ENCODE peak calls at places on chromosome 14, in five cellular contexts. One of them, this sample, is unnamed. For H3K4me1, the result is how much of the 10 kb centered on the place peaks cover.

GRCh38 chr14:99602054-99602787 is 1.8 kb downstream of the CCDC85C start:
- DNase-seq in naive thymus-derived CD4-positive, alpha-beta T cell: no peak
- DNase-seq in right atrium auricular region: no peak
- DNase-seq in fibroblast of lung: no peak
- DNase-seq in tibial artery: no peak
- DNase-seq in this sample: no peak

GRCh38 chr14:73696466-73697390 is 17.5 kb downstream of the PNMA1 start:
- DNase-seq in tibial artery: no peak
- DNase-seq in right atrium auricular region: no peak
- DNase-seq in naive thymus-derived CD4-positive, alpha-beta T cell: no peak
- DNase-seq in fibroblast of lung: peak
- DNase-seq in this sample: no peak

GRCh38 chr14:34682787-34683321 is 31.5 kb downstream of the CFL2 start:
- DNase-seq in tibial artery: no peak
- DNase-seq in right atrium auricular region: no peak
- DNase-seq in fibroblast of lung: peak
- DNase-seq in naive thymus-derived CD4-positive, alpha-beta T cell: no peak
- DNase-seq in this sample: no peak

GRCh38 chr14:79293482-79293881 is 917.8 kb downstream of the DIO2 start:
- DNase-seq in right atrium auricular region: no peak
- DNase-seq in fibroblast of lung: no peak
- DNase-seq in naive thymus-derived CD4-positive, alpha-beta T cell: no peak
- DNase-seq in tibial artery: no peak
- DNase-seq in this sample: no peak

GRCh38 chr14:55267816-55268215 is 3.4 kb upstream of the FBXO34 start:
- DNase-seq in fibroblast of lung: no peak
- DNase-seq in right atrium auricular region: no peak
- DNase-seq in tibial artery: no peak
- DNase-seq in naive thymus-derived CD4-positive, alpha-beta T cell: no peak
- DNase-seq in this sample: no peak

GRCh38 chr14:81819344-81819743 is 285.7 kb upstream of the SEL1L start:
- DNase-seq in fibroblast of lung: no peak
- DNase-seq in right atrium auricular region: no peak
- DNase-seq in tibial artery: no peak
- DNase-seq in naive thymus-derived CD4-positive, alpha-beta T cell: no peak
- DNase-seq in this sample: no peak

GRCh38 chr14:91545946-91546716 is 36.0 kb upstream of the PPP4R3A start:
- DNase-seq in naive thymus-derived CD4-positive, alpha-beta T cell: no peak
- DNase-seq in right atrium auricular region: no peak
- DNase-seq in tibial artery: no peak
- DNase-seq in fibroblast of lung: no peak
- DNase-seq in this sample: no peak

GRCh38 chr14:99229654-99230215 is 42.3 kb downstream of the BCL11B start:
- DNase-seq in fibroblast of lung: no peak
- DNase-seq in right atrium auricular region: no peak
- DNase-seq in tibial artery: peak
- DNase-seq in naive thymus-derived CD4-positive, alpha-beta T cell: no peak
- DNase-seq in this sample: no peak

GRCh38 chr14:29724991-29725390 is 202.7 kb downstream of the PRKD1 start:
- DNase-seq in fibroblast of lung: peak
- DNase-seq in right atrium auricular region: no peak
- DNase-seq in tibial artery: no peak
- DNase-seq in naive thymus-derived CD4-positive, alpha-beta T cell: no peak
- DNase-seq in this sample: no peak

GRCh38 chr14:34093878-34094277 is 143.0 kb upstream of the EGLN3 start:
- DNase-seq in naive thymus-derived CD4-positive, alpha-beta T cell: no peak
- DNase-seq in tibial artery: no peak
- DNase-seq in right atrium auricular region: no peak
- DNase-seq in fibroblast of lung: no peak
- DNase-seq in this sample: no peak

GRCh38 chr14:85336257-85336656 is 193.7 kb upstream of the FLRT2 start:
- DNase-seq in fibroblast of lung: no peak
- DNase-seq in naive thymus-derived CD4-positive, alpha-beta T cell: no peak
- DNase-seq in tibial artery: no peak
- DNase-seq in right atrium auricular region: no peak
- DNase-seq in this sample: no peak

GRCh38 chr14:91113829-91114078 is at the start of gene DGLUCY:
- DNase-seq in right atrium auricular region: no peak
- DNase-seq in tibial artery: no peak
- DNase-seq in naive thymus-derived CD4-positive, alpha-beta T cell: no peak
- DNase-seq in fibroblast of lung: peak
- DNase-seq in this sample: peak

DNA sequence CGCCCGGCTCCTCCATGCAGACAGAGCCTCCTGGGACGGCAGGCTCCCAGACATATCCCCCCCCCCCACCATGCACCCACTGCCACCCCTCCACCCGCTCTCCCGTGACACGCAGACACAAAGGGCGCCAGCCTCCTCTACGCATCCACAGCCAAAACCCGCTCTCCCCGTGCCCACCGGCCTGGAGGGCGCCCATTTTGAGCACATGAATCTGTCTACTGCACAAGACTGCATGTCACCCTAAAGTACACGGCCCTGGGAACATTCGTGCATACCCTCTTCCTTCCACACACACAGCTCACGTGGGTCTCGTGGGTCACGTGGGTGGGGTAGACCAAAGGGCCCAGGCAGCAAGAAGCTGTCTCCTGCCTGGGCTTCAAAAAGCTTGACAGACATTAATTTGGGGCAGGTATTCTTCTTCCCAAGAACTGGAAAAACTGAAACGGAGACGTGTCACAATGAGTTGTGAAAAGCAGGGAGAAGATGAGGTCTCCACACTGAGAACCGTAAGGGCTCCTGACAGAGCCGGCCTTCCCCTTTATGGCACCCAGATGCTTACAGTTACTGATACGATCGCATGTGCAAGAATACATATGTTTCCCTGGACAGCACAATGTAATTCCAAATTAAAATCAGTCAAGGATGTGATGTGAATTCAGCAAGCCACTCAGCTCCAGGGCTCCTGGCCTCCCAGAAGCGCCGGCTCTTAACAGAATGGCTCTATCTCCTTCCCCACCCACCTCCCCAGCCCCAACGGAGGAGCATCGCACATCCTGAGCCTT is 2.0 kb downstream of the TGFB3 start:
- DNase-seq in naive thymus-derived CD4-positive, alpha-beta T cell: no peak
- DNase-seq in right atrium auricular region: no peak
- DNase-seq in fibroblast of lung: no peak
- DNase-seq in tibial artery: peak
- DNase-seq in this sample: no peak
- H3K4me1 ChIP-seq in naive thymus-derived CD4-positive, alpha-beta T cell: under half
- H3K4me1 ChIP-seq in right atrium auricular region: under half
- H3K4me1 ChIP-seq in fibroblast of lung: under half
- H3K4me1 ChIP-seq in tibial artery: under half
- H3K4me1 ChIP-seq in this sample: under half

DNA sequence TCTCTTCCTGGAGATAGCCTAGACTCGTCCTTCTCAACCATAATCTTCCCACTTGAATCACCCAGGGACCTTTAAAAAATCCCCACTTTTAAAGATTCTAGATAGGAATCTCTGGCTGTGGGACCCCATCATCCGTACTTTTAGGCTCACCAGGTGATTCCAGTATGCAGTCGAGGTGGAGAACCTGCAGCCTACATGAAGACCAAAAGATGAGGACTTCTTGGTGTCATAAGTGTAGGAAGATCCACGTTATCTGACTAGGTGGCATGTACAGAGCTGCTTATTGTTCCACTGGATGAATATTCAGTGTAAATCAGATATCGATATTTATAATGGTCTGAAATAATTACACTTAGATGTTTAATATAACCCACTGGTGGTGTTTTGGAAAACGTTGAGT is 2.6 kb downstream of the PRKCH start:
- DNase-seq in right atrium auricular region: no peak
- DNase-seq in naive thymus-derived CD4-positive, alpha-beta T cell: no peak
- DNase-seq in tibial artery: no peak
- DNase-seq in fibroblast of lung: no peak
- DNase-seq in this sample: no peak
- H3K4me1 ChIP-seq in right atrium auricular region: under half
- H3K4me1 ChIP-seq in naive thymus-derived CD4-positive, alpha-beta T cell: under half
- H3K4me1 ChIP-seq in tibial artery: under half
- H3K4me1 ChIP-seq in fibroblast of lung: under half
- H3K4me1 ChIP-seq in this sample: under half

DNA sequence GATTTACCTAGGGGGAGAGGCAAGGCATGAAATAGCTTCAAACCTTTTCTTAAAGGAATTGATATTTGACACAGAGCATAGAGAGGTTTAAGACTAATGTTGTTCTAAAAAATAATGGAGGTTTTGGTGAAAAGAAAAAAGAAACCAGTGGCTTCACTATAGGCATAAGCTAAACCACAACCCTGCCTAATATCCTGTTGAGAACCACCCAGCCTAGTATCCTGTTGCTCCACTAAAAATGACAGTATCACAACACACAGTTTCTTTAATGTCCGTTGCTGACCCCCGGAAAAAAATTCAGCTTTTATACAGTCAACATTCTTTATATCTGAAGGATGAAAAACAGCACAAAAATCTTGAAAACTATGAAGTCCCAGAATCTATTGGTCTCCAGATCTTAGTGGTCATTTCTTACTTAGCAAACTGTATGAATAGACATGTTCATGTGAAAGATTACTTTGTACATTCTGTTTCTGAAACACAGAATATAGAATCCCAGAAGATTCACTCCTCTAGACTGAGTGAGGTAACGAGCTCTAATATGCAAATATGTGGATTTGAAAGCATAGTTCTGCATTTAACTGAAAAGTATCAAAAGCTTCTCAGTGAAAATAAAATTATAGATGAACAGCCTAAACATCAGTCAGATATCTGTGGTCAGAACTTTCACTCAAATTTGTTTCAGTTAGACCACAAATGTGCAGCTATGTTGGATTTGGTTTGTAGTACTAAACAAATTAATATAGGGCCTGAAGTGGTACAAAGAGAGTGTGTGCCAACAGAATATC is 40.5 kb downstream of the GALC start:
- DNase-seq in tibial artery: no peak
- DNase-seq in fibroblast of lung: no peak
- DNase-seq in right atrium auricular region: no peak
- DNase-seq in naive thymus-derived CD4-positive, alpha-beta T cell: no peak
- DNase-seq in this sample: no peak
- H3K4me1 ChIP-seq in tibial artery: under half
- H3K4me1 ChIP-seq in fibroblast of lung: under half
- H3K4me1 ChIP-seq in right atrium auricular region: under half
- H3K4me1 ChIP-seq in naive thymus-derived CD4-positive, alpha-beta T cell: under half
- H3K4me1 ChIP-seq in this sample: under half

DNA sequence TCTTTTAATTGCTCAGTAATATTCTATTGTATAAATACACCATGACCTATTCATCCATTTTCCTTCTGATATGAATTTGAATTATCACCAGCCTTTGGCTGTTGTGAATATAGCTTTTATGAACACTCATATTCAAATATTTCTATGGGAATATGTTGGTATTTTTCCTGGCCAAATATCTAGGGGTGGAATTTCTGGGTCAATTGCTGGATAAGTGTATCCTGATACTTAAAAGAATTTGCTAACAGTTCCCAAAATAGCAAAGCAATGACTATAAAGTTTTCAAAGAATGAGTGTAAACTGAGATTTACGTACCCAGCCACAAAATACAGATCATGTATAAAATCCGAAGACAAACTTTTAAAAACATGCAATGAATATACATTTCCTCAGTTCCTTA is 148.7 kb upstream of the CLEC14A start:
- DNase-seq in tibial artery: no peak
- DNase-seq in right atrium auricular region: no peak
- DNase-seq in fibroblast of lung: peak
- DNase-seq in naive thymus-derived CD4-positive, alpha-beta T cell: no peak
- DNase-seq in this sample: no peak
- H3K4me1 ChIP-seq in tibial artery: under half
- H3K4me1 ChIP-seq in right atrium auricular region: under half
- H3K4me1 ChIP-seq in fibroblast of lung: under half
- H3K4me1 ChIP-seq in naive thymus-derived CD4-positive, alpha-beta T cell: under half
- H3K4me1 ChIP-seq in this sample: under half

DNA sequence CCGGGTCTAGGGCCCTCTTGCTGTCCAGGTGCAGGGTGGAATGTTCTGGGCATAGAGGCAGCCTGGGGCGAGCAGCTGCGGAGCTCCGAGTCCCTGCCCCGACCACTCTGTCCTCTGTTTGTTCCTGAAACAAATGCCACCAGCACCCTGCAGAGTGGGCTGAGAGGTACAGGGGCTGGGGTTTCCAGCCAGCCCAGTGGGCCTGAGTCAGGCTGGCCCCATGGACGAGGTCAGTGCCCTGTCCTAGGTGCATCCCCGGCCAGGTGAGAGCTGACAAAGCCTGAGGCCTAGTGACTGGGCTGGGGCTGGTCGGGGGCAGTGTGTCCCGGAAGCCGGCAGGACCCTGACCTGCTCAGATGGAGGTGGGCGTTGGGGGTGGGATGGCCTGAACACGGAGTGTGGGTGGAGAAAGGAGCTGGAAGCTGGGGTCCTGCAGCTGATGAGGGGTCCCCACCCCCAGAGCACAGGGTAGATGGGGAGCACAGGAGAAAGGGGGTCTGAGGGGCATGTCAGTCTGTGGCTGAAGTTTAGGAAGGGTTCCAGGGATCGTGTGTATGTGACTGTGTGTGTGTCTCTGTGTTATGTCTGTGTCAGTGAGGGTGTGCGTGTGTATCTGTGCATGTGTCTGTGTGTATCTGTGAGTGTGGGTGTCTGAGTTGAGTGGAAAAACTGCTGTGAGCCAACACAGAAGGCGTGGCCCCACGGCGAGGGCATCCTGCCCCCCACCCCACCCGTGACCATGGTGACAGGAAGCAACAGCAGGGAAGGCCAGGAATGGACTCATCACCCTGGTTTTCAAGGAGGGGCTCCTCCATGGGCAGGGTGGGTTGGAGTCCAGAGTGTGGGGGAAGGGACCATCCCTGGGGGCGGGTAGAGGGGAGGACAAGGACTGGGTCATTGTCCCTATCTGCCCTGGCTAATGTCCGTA is 2.4 kb upstream of the CRIP1 start:
- DNase-seq in fibroblast of lung: no peak
- DNase-seq in tibial artery: peak
- DNase-seq in naive thymus-derived CD4-positive, alpha-beta T cell: no peak
- DNase-seq in right atrium auricular region: peak
- DNase-seq in this sample: no peak
- H3K4me1 ChIP-seq in fibroblast of lung: under half
- H3K4me1 ChIP-seq in tibial artery: under half
- H3K4me1 ChIP-seq in naive thymus-derived CD4-positive, alpha-beta T cell: half or more
- H3K4me1 ChIP-seq in right atrium auricular region: half or more
- H3K4me1 ChIP-seq in this sample: half or more

GRCh38 chr14:72541546-72541945 is 352.4 kb downstream of the DPF3 start:
- DNase-seq in naive thymus-derived CD4-positive, alpha-beta T cell: no peak
- DNase-seq in tibial artery: no peak
- DNase-seq in fibroblast of lung: no peak
- DNase-seq in right atrium auricular region: no peak
- DNase-seq in this sample: no peak
- H3K4me1 ChIP-seq in naive thymus-derived CD4-positive, alpha-beta T cell: under half
- H3K4me1 ChIP-seq in tibial artery: under half
- H3K4me1 ChIP-seq in fibroblast of lung: under half
- H3K4me1 ChIP-seq in right atrium auricular region: under half
- H3K4me1 ChIP-seq in this sample: under half

GRCh38 chr14:97943619-97944018 is 1146.4 kb downstream of the VRK1 start:
- DNase-seq in right atrium auricular region: no peak
- DNase-seq in naive thymus-derived CD4-positive, alpha-beta T cell: no peak
- DNase-seq in fibroblast of lung: no peak
- DNase-seq in tibial artery: no peak
- DNase-seq in this sample: no peak
- H3K4me1 ChIP-seq in right atrium auricular region: under half
- H3K4me1 ChIP-seq in naive thymus-derived CD4-positive, alpha-beta T cell: under half
- H3K4me1 ChIP-seq in fibroblast of lung: under half
- H3K4me1 ChIP-seq in tibial artery: under half
- H3K4me1 ChIP-seq in this sample: under half

GRCh38 chr14:95292660-95293425 is 26.9 kb downstream of the CLMN start:
- DNase-seq in fibroblast of lung: no peak
- DNase-seq in naive thymus-derived CD4-positive, alpha-beta T cell: no peak
- DNase-seq in tibial artery: peak
- DNase-seq in right atrium auricular region: no peak
- DNase-seq in this sample: no peak
- H3K4me1 ChIP-seq in fibroblast of lung: under half
- H3K4me1 ChIP-seq in naive thymus-derived CD4-positive, alpha-beta T cell: under half
- H3K4me1 ChIP-seq in tibial artery: under half
- H3K4me1 ChIP-seq in right atrium auricular region: under half
- H3K4me1 ChIP-seq in this sample: under half

GRCh38 chr14:89351364-89351957 is 65.6 kb downstream of the FOXN3 start:
- DNase-seq in tibial artery: no peak
- DNase-seq in right atrium auricular region: no peak
- DNase-seq in naive thymus-derived CD4-positive, alpha-beta T cell: no peak
- DNase-seq in fibroblast of lung: peak
- DNase-seq in this sample: no peak
- H3K4me1 ChIP-seq in tibial artery: under half
- H3K4me1 ChIP-seq in right atrium auricular region: under half
- H3K4me1 ChIP-seq in naive thymus-derived CD4-positive, alpha-beta T cell: under half
- H3K4me1 ChIP-seq in fibroblast of lung: under half
- H3K4me1 ChIP-seq in this sample: under half